ENCODE peak calls at places on chromosomes 7 and 10, in eight cellular contexts. N is transverse colon; A is A549; F is K562; S is naive thymus-derived CD4-positive, alpha-beta T cell; G is tibial artery; C is GM12878; P is pancreas. O is an unnamed sample.

GRCh38 chr7:134599371-134599770 is 47.3 kb upstream of the BPGM start:
- DNase-seq in N (no peak), A (no peak), F (no peak), S (no peak), G (no peak), C (no peak), P (no peak), O (peak)

GRCh38 chr10:78433722-78434535 is 400.3 kb downstream of the RPS24 start:
- DNase-seq in N (no peak), A (no peak), F (no peak), S (no peak), G (peak), C (no peak), P (peak), O (peak)

GRCh38 chr10:6327906-6328707 is 125.4 kb downstream of the PFKFB3 start:
- DNase-seq in N (no peak), A (no peak), F (no peak), S (no peak), G (no peak), C (no peak), P (no peak), O (peak)

GRCh38 chr10:27844223-27844622 is 98.6 kb upstream of the MKX start:
- DNase-seq in N (no peak), A (no peak), F (no peak), S (no peak), G (no peak), C (no peak), P (no peak), O (no peak)

GRCh38 chr7:7100432-7100849 is 81.9 kb upstream of the C1GALT1 start:
- DNase-seq in N (no peak), A (no peak), F (peak), S (no peak), G (no peak), C (no peak), P (no peak), O (no peak)

GRCh38 chr10:71212249-71213126 is at the start of gene UNC5B:
- DNase-seq in N (peak), A (peak), F (peak), S (peak), G (peak), C (no peak), P (peak), O (peak)

GRCh38 chr7:151631149-151631967 is 111.7 kb upstream of the RHEB start:
- DNase-seq in N (no peak), A (peak), F (no peak), S (peak), G (no peak), C (peak), P (no peak), O (no peak)

GRCh38 chr7:897771-898376 is 21.5 kb downstream of the GET4 start:
- DNase-seq in N (no peak), A (no peak), F (no peak), S (no peak), G (no peak), C (no peak), P (peak), O (no peak)

GRCh38 chr10:48400129-48400849 is 93.8 kb downstream of the MAPK8 start:
- DNase-seq in N (no peak), A (no peak), F (no peak), S (no peak), G (no peak), C (no peak), P (no peak), O (no peak)

GRCh38 chr10:73042130-73042529 is 54.5 kb downstream of the P4HA1 start:
- DNase-seq in N (no peak), A (no peak), F (no peak), S (no peak), G (no peak), C (no peak), P (no peak), O (no peak)

GRCh38 chr10:70359017-70359550 is 23.3 kb downstream of the LRRC20 start:
- DNase-seq in N (no peak), A (no peak), F (no peak), S (no peak), G (no peak), C (no peak), P (no peak), O (no peak)

GRCh38 chr7:120990468-120991118 is 2.1 kb downstream of the CPED1 start:
- DNase-seq in N (no peak), A (no peak), F (peak), S (no peak), G (no peak), C (no peak), P (no peak), O (no peak)

GRCh38 chr7:1103789-1104513 is 16.0 kb downstream of the GPER1 start:
- DNase-seq in N (no peak), A (no peak), F (no peak), S (no peak), G (no peak), C (no peak), P (no peak), O (no peak)

GRCh38 chr10:37344413-37344812 is 219.0 kb downstream of the ANKRD30A start:
- DNase-seq in N (no peak), A (no peak), F (no peak), S (no peak), G (no peak), C (no peak), P (no peak), O (no peak)

GRCh38 chr7:64618785-64619456 is 47.0 kb upstream of the ZNF107 start:
- DNase-seq in N (no peak), A (no peak), F (peak), S (peak), G (no peak), C (no peak), P (no peak), O (peak)

GRCh38 chr7:6636741-6637543 is at the start of gene ZNF316:
- DNase-seq in N (peak), A (peak), F (peak), S (peak), G (peak), C (no peak), P (peak), O (peak)

GRCh38 chr10:70652761-70653657 is 19.3 kb upstream of the ADAMTS14 start:
- DNase-seq in N (no peak), A (no peak), F (peak), S (no peak), G (no peak), C (no peak), P (no peak), O (no peak)

GRCh38 chr10:55631071-55631654 is 729.9 kb downstream of the ZWINT start:
- DNase-seq in N (peak), A (peak), F (peak), S (no peak), G (no peak), C (no peak), P (peak), O (no peak)

GRCh38 chr10:117477961-117478670 is 64.4 kb upstream of the EMX2 start:
- DNase-seq in N (no peak), A (peak), F (peak), S (no peak), G (no peak), C (no peak), P (no peak), O (no peak)

GRCh38 chr7:12244129-12244528 is 33.0 kb downstream of the TMEM106B start:
- DNase-seq in N (peak), A (peak), F (peak), S (no peak), G (no peak), C (no peak), P (peak), O (no peak)

GRCh38 chr10:95539560-95540284 is 21.4 kb downstream of the SORBS1 start:
- DNase-seq in N (no peak), A (no peak), F (no peak), S (no peak), G (no peak), C (no peak), P (no peak), O (no peak)

GRCh38 chr10:132293416-132294195 is 14.1 kb downstream of the STK32C start:
- DNase-seq in N (peak), A (no peak), F (no peak), S (no peak), G (peak), C (no peak), P (no peak), O (peak)

GRCh38 chr10:93319096-93319495 is 163.0 kb downstream of the MYOF start:
- DNase-seq in N (no peak), A (no peak), F (no peak), S (no peak), G (no peak), C (no peak), P (no peak), O (no peak)

GRCh38 chr10:90859321-90859751 is 1.5 kb upstream of the HTR7 start:
- DNase-seq in N (no peak), A (no peak), F (no peak), S (no peak), G (no peak), C (no peak), P (no peak), O (no peak)

GRCh38 chr10:64394744-64395143 is 873.5 kb downstream of the REEP3 start:
- DNase-seq in N (no peak), A (no peak), F (no peak), S (no peak), G (no peak), C (no peak), P (no peak), O (no peak)

DNA sequence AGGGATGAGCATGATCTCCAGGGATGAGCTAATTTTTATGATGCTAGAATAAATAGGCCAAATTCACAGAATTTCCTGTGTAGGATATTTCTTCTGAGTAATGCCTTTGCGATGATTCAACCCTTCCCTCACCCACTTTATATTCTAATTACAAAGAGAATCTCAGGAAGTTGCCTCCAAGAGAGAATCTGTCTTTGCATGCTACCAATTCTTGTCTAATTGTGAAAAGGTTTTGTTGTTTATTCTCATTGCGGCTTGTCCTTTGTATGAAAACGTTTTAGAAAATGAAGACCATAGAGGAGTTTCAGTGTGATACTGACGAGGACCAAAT is 6.3 kb downstream of the C7orf57 start:
- DNase-seq in N (no peak), A (no peak), F (no peak), S (no peak), G (no peak), C (no peak), P (no peak), O (no peak)
- H3K27ac ChIP-seq in N (no peak), A (no peak), F (no peak), S (no peak), G (no peak), C (no peak), P (no peak), O (no peak)

GRCh38 chr10:122558452-122558851 is 2.1 kb upstream of the DMBT1 start:
- DNase-seq in N (no peak), A (no peak), F (no peak), S (no peak), G (no peak), C (no peak), P (no peak), O (no peak)

GRCh38 chr10:122555431-122555830 is 5.1 kb upstream of the DMBT1 start:
- DNase-seq in N (no peak), A (no peak), F (no peak), S (no peak), G (no peak), C (no peak), P (no peak), O (no peak)

GRCh38 chr10:122560279-122560804 is at the start of gene DMBT1:
- DNase-seq in N (no peak), A (no peak), F (no peak), S (no peak), G (peak), C (no peak), P (no peak), O (no peak)

GRCh38 chr10:122559228-122559627 is 1.3 kb upstream of the DMBT1 start:
- DNase-seq in N (no peak), A (no peak), F (no peak), S (no peak), G (no peak), C (no peak), P (no peak), O (no peak)

DNA sequence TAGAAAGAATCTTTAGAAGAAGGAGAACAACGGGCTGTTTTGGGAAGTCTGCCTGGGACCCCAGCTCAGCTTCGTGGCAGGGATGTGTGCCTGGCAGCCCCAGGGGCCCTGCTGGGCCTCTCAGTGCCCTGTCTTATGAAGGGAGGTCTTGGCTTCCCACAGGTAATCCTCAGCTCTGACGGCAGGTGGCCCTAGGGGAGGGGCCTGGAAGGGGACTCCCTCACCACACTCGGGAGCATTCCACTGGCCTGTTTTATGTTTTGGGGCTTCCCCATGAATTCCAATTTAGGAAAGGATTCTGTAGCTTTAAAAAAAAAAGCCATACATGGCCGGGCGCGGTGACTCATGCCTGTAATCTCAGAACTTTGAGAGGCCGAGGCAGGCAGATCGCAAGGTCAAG is 3.0 kb upstream of the DMBT1 start:
- DNase-seq in N (no peak), A (peak), F (no peak), S (no peak), G (no peak), C (no peak), P (no peak), O (no peak)
- H3K27ac ChIP-seq in N (no peak), A (no peak), F (no peak), S (no peak), G (no peak), C (no peak), P (no peak), O (no peak)

GRCh38 chr7:47572101-47572460 is 9.8 kb downstream of the TNS3 start:
- DNase-seq in N (peak), A (no peak), F (no peak), S (no peak), G (no peak), C (no peak), P (no peak), O (no peak)

GRCh38 chr7:47572939-47573757 is 8.8 kb downstream of the TNS3 start:
- DNase-seq in N (no peak), A (no peak), F (no peak), S (no peak), G (no peak), C (no peak), P (no peak), O (no peak)

GRCh38 chr7:47571355-47572100 is 10.4 kb downstream of the TNS3 start:
- DNase-seq in N (peak), A (no peak), F (no peak), S (no peak), G (peak), C (no peak), P (peak), O (peak)

GRCh38 chr7:47568569-47568968 is 13.3 kb downstream of the TNS3 start:
- DNase-seq in N (no peak), A (no peak), F (no peak), S (no peak), G (peak), C (no peak), P (peak), O (peak)

GRCh38 chr7:47570649-47571050 is 11.3 kb downstream of the TNS3 start:
- DNase-seq in N (no peak), A (no peak), F (no peak), S (no peak), G (peak), C (no peak), P (no peak), O (no peak)
- H3K27ac ChIP-seq in N (peak), A (peak), F (no peak), S (no peak), G (peak), C (no peak), P (peak), O (peak)

DNA sequence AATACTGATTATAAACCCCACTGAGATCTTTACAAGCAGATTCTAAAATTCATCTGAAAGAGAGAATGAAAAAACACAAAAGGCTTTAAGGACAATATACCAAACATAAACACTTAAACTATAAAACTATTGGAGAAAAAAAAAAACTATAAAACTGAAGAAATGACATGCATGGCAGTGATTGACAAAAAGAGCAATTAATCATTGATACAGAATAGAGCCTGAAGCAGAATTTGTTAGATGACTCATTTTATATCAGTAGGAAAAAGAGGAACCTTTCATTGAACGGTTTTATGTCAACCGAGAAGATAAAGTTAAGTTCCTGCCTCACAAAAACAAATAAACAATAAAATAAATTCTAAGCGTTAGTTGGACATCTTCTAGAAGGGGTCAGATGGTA is 23.3 kb downstream of the NPY start:
- DNase-seq in N (no peak), A (no peak), F (no peak), S (no peak), G (no peak), C (no peak), P (no peak), O (no peak)
- H3K27ac ChIP-seq in N (no peak), A (no peak), F (no peak), S (no peak), G (no peak), C (no peak), P (no peak), O (no peak)

DNA sequence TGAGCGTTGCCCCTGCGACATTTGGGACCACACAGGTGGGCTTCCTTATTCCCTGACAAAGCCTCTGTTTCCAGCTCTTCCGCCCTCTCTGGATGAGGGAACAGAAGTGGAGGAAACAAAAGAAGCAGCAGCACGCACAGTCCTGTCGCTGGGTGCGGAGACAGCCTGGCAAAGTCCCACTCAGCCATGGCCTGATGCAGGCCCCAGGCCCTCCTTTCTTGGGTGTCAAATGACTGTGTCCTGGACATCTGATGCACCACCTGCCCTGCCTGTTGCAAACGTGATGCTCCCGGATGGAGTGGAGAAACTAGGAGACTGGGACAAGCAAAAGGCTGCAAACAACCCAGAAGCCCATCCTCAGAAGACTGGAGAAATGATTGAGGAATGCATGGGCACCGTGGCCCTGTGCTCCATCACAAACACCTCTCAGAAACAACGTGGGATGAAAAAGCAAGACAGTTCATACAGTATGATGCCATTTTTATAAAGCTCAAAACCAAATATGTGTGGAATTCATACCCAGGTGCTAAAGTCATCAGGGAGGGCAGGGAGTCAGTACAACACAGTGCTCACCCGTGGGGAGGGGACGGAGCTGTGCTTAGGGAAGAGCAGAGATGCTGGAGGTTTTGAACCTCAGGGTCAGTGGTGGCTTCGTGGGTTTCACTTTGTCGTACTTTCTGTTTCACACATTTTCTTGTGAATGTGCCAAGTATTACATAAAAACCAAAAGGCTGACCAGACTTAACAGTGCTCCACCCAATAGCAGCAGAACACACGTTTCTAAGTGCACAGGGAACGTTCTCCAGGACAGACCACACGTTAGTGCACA is 20.9 kb downstream of the ZMIZ2 start:
- DNase-seq in N (peak), A (no peak), F (no peak), S (no peak), G (no peak), C (peak), P (no peak), O (no peak)
- H3K27ac ChIP-seq in N (peak), A (no peak), F (no peak), S (peak), G (peak), C (peak), P (peak), O (peak)

DNA sequence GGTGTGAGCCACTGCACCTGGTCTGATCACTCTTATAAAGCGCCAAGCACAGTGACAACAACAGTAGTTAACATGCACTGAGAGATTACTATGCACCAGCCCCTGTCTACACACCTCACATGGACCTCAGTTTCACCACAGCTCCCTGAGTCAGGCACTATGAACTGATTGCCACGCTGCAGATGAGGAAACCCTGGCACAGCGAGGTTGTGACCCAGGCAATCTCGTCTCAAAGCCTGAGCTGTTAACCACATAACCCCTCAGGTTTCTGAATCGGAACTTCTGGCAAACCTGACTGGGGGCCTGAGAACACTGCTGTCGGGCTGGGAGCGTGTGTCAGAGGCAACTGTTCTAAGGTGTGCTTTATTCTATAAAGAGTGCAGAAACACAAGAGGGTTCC is 150.8 kb downstream of the RNF216 start:
- DNase-seq in N (no peak), A (no peak), F (no peak), S (no peak), G (no peak), C (no peak), P (no peak), O (no peak)
- H3K27ac ChIP-seq in N (no peak), A (no peak), F (no peak), S (peak), G (peak), C (no peak), P (no peak), O (peak)

O was measured in substantia nigra.